ENCODE peak calls at places on chromosomes 16 and 17, in nine cellular contexts. K is T-cell; F is OCI-LY7; L is renal cortical epithelial cell; E is EH; I is HFF-Myc; N is stimulated activated CD8-positive, alpha-beta memory T cell treated with anti-CD3 and anti-CD28 coated beads, Interleukin-4, amount 100 ng/mL, for 4 hours; U is left colon; V is NCI-H460. S is an unnamed sample.

GRCh38 chr16:82460761-82461160 is 166.0 kb upstream of the CDH13 start:
- DNase-seq in K (no peak), F (no peak), L (peak), E (no peak), I (no peak), N (no peak), U (no peak), V (no peak), S (no peak)

GRCh38 chr17:21157586-21158370 is 31.0 kb downstream of the DHRS7B start:
- DNase-seq in K (no peak), F (no peak), L (no peak), E (no peak), I (no peak), N (no peak), U (no peak), V (no peak), S (no peak)

GRCh38 chr16:58459344-58460218 is 40.4 kb upstream of the NDRG4 start:
- DNase-seq in K (no peak), F (no peak), L (peak), E (peak), I (no peak), N (peak), U (no peak), V (no peak), S (no peak)

GRCh38 chr17:12545877-12546513 is 119.7 kb upstream of the MYOCD start:
- DNase-seq in K (no peak), F (peak), L (peak), E (peak), I (peak), N (no peak), U (peak), V (peak), S (peak)

GRCh38 chr17:40319651-40320550 is 10.9 kb downstream of the RARA start:
- DNase-seq in K (no peak), F (no peak), L (no peak), E (no peak), I (no peak), N (peak), U (peak), V (no peak), S (peak)

GRCh38 chr16:31386157-31386984 is 6.8 kb upstream of the ITGAD start:
- DNase-seq in K (no peak), F (no peak), L (peak), E (peak), I (no peak), N (no peak), U (no peak), V (no peak), S (no peak)

GRCh38 chr16:69520800-69521602 is 44.8 kb upstream of the NFAT5 start:
- DNase-seq in K (no peak), F (no peak), L (no peak), E (peak), I (no peak), N (no peak), U (no peak), V (no peak), S (no peak)

GRCh38 chr16:88799569-88800276 is 3.9 kb upstream of the CDT1 start:
- DNase-seq in K (no peak), F (peak), L (no peak), E (no peak), I (no peak), N (no peak), U (no peak), V (no peak), S (no peak)

GRCh38 chr16:53773150-53773846 is 69.3 kb downstream of the FTO start:
- DNase-seq in K (no peak), F (peak), L (peak), E (peak), I (peak), N (no peak), U (no peak), V (peak), S (no peak)

GRCh38 chr17:67105213-67105612 is 60.9 kb downstream of the CACNG1 start:
- DNase-seq in K (no peak), F (no peak), L (no peak), E (peak), I (no peak), N (no peak), U (no peak), V (no peak), S (no peak)

GRCh38 chr17:70037498-70037897 is 37.5 kb upstream of the KCNJ16 start:
- DNase-seq in K (no peak), F (no peak), L (no peak), E (no peak), I (no peak), N (no peak), U (no peak), V (no peak), S (no peak)

GRCh38 chr17:45436625-45437460 is 4.2 kb upstream of the ARHGAP27 start:
- DNase-seq in K (no peak), F (no peak), L (no peak), E (no peak), I (no peak), N (no peak), U (no peak), V (no peak), S (no peak)

GRCh38 chr17:27541326-27542023 is 85.2 kb downstream of the KSR1 start:
- DNase-seq in K (no peak), F (no peak), L (peak), E (no peak), I (no peak), N (no peak), U (no peak), V (no peak), S (no peak)